ENCODE peak calls at places on chromosomes 3 and 15, in nine cellular contexts. B is GM23338; V is CD8-positive, alpha-beta T cell; T is T-helper 17 cell; J is activated CD4-positive, alpha-beta T cell treated with anti-CD3 and anti-CD28 coated beads, Interleukin-2, amount 10 ng/mL, durations not matched to agents 24 days and 14 days; E is RPMI7951; A is tibial nerve; Q is tibial artery; R is RCC 7860. U is an unnamed sample.

GRCh38 chr15:73723146-73723545 is 30.0 kb downstream of the INSYN1 start:
- DNase-seq in B (no peak), V (no peak), T (no peak), J (no peak), E (no peak), A (no peak), Q (no peak), R (no peak), U (no peak)

GRCh38 chr3:72411102-72411501 is 437.1 kb downstream of the SHQ1 start:
- DNase-seq in B (no peak), V (no peak), T (no peak), J (no peak), E (no peak), A (no peak), Q (no peak), R (no peak), U (no peak)

GRCh38 chr15:101684384-101684783 is 32.2 kb upstream of the TM2D3 start:
- DNase-seq in B (no peak), V (no peak), T (no peak), J (no peak), E (peak), A (no peak), Q (no peak), R (peak), U (no peak)

GRCh38 chr3:27311400-27311799 is 57.8 kb downstream of the NEK10 start:
- DNase-seq in B (peak), V (no peak), T (no peak), J (peak), E (peak), A (no peak), Q (no peak), R (peak), U (no peak)

GRCh38 chr15:48861813-48862431 is 16.0 kb upstream of the EID1 start:
- DNase-seq in B (peak), V (peak), T (peak), J (peak), E (peak), A (no peak), Q (no peak), R (peak), U (no peak)

GRCh38 chr3:45104715-45105711 is 41.2 kb downstream of the CDCP1 start:
- DNase-seq in B (no peak), V (no peak), T (no peak), J (peak), E (peak), A (no peak), Q (no peak), R (no peak), U (no peak)

GRCh38 chr3:194084284-194084683 is 51.7 kb upstream of the HES1 start:
- DNase-seq in B (no peak), V (no peak), T (no peak), J (peak), E (no peak), A (no peak), Q (peak), R (no peak), U (no peak)

GRCh38 chr3:154795582-154795981 is 284.5 kb upstream of the MME start:
- DNase-seq in B (no peak), V (no peak), T (no peak), J (no peak), E (peak), A (no peak), Q (no peak), R (peak), U (no peak)

GRCh38 chr3:180252683-180253082 is 215.9 kb upstream of the PEX5L start:
- DNase-seq in B (no peak), V (no peak), T (no peak), J (no peak), E (no peak), A (no peak), Q (no peak), R (no peak), U (no peak)

GRCh38 chr3:146421814-146422748 is 47.3 kb downstream of the PLSCR2 start:
- DNase-seq in B (no peak), V (no peak), T (no peak), J (no peak), E (peak), A (no peak), Q (no peak), R (no peak), U (no peak)

GRCh38 chr3:4981688-4982494 is 2.7 kb downstream of the BHLHE40 start:
- DNase-seq in B (peak), V (no peak), T (no peak), J (peak), E (peak), A (peak), Q (no peak), R (peak), U (no peak)

GRCh38 chr15:59367022-59367451 is 5.6 kb downstream of the MYO1E start:
- DNase-seq in B (no peak), V (no peak), T (no peak), J (no peak), E (no peak), A (no peak), Q (no peak), R (peak), U (no peak)

U was measured in activated T-helper 9 cell treated with anti-CD3 and anti-CD28 coated beads, Interleukin-2, amount 50 U/mL, for 16 hours.